ENCODE peak calls at places on chromosome 6, in six cellular contexts. U, I, B, V, W and O are unnamed samples.
A peak's percentile ranks its signal among the peaks of the same experiment; 100 is the strongest.

GRCh38 chr6:111031151-111031550 is 49.3 kb downstream of the RPF2 start:
- DNase-seq in U (no peak), I (no peak), B (no peak), V (no peak), W (no peak), O (no peak)

GRCh38 chr6:83292900-83293843 is 100.0 kb downstream of the RWDD2A start:
- DNase-seq in U (no peak), I (no peak), B (no peak), V (no peak), W (no peak), O (no peak)

GRCh38 chr6:170212051-170212756 is 78.7 kb downstream of the DLL1 start:
- DNase-seq in U (no peak), I (no peak), B (no peak), V (peak; percentile 32), W (no peak), O (no peak)

GRCh38 chr6:34231566-34232336 is 4.9 kb upstream of the HMGA1 start:
- DNase-seq in U (no peak), I (no peak), B (no peak), V (no peak), W (peak; percentile 59), O (no peak)

GRCh38 chr6:72966628-72967280 is 258.5 kb downstream of the KHDC1L start:
- DNase-seq in U (peak; percentile 27), I (no peak), B (no peak), V (no peak), W (no peak), O (no peak)

GRCh38 chr6:72032056-72032455 is 145.7 kb downstream of the RIMS1 start:
- DNase-seq in U (no peak), I (no peak), B (peak; percentile 32), V (no peak), W (no peak), O (no peak)

GRCh38 chr6:134819858-134820495 is 129.9 kb downstream of the ALDH8A1 start:
- DNase-seq in U (no peak), I (no peak), B (no peak), V (no peak), W (no peak), O (no peak)

GRCh38 chr6:14477559-14477958 is 360.0 kb downstream of the CD83 start:
- DNase-seq in U (no peak), I (no peak), B (no peak), V (no peak), W (no peak), O (no peak)

GRCh38 chr6:105192707-105193465 is 13.1 kb upstream of the POPDC3 start:
- DNase-seq in U (peak; percentile 78), I (no peak), B (peak; percentile 76), V (no peak), W (no peak), O (no peak)

GRCh38 chr6:17831135-17831534 is 124.4 kb upstream of the NUP153 start:
- DNase-seq in U (peak; percentile 83), I (no peak), B (peak; percentile 69), V (no peak), W (no peak), O (no peak)

GRCh38 chr6:7154341-7155139 is 46.8 kb downstream of the RREB1 start:
- DNase-seq in U (no peak), I (no peak), B (no peak), V (no peak), W (no peak), O (no peak)

GRCh38 chr6:120938876-120939231 is 395.4 kb downstream of the TBC1D32 start:
- DNase-seq in U (no peak), I (no peak), B (no peak), V (no peak), W (no peak), O (no peak)

GRCh38 chr6:116251568-116252384 is 2.1 kb downstream of the TSPYL4 start:
- DNase-seq in U (peak; percentile 80), I (peak; percentile 73), B (peak; percentile 64), V (peak; percentile 39), W (no peak), O (no peak)

GRCh38 chr6:108714012-108714773 is 134.0 kb upstream of the ARMC2 start:
- DNase-seq in U (peak; percentile 51), I (no peak), B (peak; percentile 34), V (no peak), W (no peak), O (no peak)

GRCh38 chr6:109118955-109119354 is 23.6 kb downstream of the CEP57L1 start:
- DNase-seq in U (no peak), I (no peak), B (no peak), V (no peak), W (no peak), O (no peak)

GRCh38 chr6:114096553-114097172 is 125.7 kb upstream of the HDAC2 start:
- DNase-seq in U (peak; percentile 28), I (peak; percentile 35), B (peak; percentile 29), V (no peak), W (no peak), O (peak; percentile 3)

GRCh38 chr6:151229401-151230276 is 10.1 kb upstream of the AKAP12 start:
- DNase-seq in U (no peak), I (peak; percentile 63), B (no peak), V (no peak), W (peak; percentile 52), O (no peak)

GRCh38 chr6:6556738-6557503 is 31.6 kb upstream of the LY86 start:
- DNase-seq in U (peak; percentile 5), I (peak; percentile 81), B (peak; percentile 48), V (peak; percentile 79), W (peak; percentile 51), O (peak; percentile 37)

GRCh38 chr6:43990275-43990626 is 137.0 kb downstream of the MRPL14 start:
- DNase-seq in U (peak; percentile 57), I (no peak), B (no peak), V (no peak), W (no peak), O (no peak)

GRCh38 chr6:16179970-16180431 is 51.1 kb downstream of the MYLIP start:
- DNase-seq in U (no peak), I (no peak), B (no peak), V (no peak), W (no peak), O (no peak)

GRCh38 chr6:36666726-36667591 is 11.6 kb upstream of the CDKN1A start:
- DNase-seq in U (peak; percentile 96), I (peak; percentile 67), B (peak; percentile 95), V (peak; percentile 82), W (peak; percentile 75), O (peak; percentile 54)

GRCh38 chr6:120871416-120872261 is 462.6 kb downstream of the TBC1D32 start:
- DNase-seq in U (no peak), I (no peak), B (no peak), V (peak; percentile 46), W (no peak), O (no peak)

GRCh38 chr6:108942556-108943492 is 94.6 kb downstream of the ARMC2 start:
- DNase-seq in U (no peak), I (peak; percentile 42), B (no peak), V (no peak), W (no peak), O (no peak)

GRCh38 chr6:27503436-27504030 is 30.6 kb upstream of the ZNF184 start:
- DNase-seq in U (peak; percentile 78), I (peak; percentile 83), B (peak; percentile 83), V (peak; percentile 76), W (peak; percentile 26), O (peak; percentile 80)

GRCh38 chr6:169960531-169960890 is 209.1 kb downstream of the ERMARD start:
- DNase-seq in U (no peak), I (no peak), B (no peak), V (no peak), W (no peak), O (no peak)

GRCh38 chr6:125699591-125699990 is 49.8 kb upstream of the HEY2 start:
- DNase-seq in U (no peak), I (no peak), B (no peak), V (no peak), W (no peak), O (no peak)
- H3K23ac ChIP-seq in U (no peak overlapping the region), I (no peak overlapping the region), B (no peak overlapping the region), V (no peak overlapping the region), W (no peak overlapping the region), O (no peak overlapping the region)

GRCh38 chr6:26223677-26224546 is 136.7 kb downstream of the HFE start:
- DNase-seq in U (peak; percentile 97), I (peak; percentile 96), B (peak; percentile 98), V (peak; percentile 55), W (peak; percentile 75), O (peak; percentile 74)
- H3K23ac ChIP-seq in U (peak overlapping the region; percentile 61), I (no peak overlapping the region), B (no peak overlapping the region), V (no peak overlapping the region), W (no peak overlapping the region), O (no peak overlapping the region)

GRCh38 chr6:79913369-79913768 is 34.0 kb downstream of the ELOVL4 start:
- DNase-seq in U (no peak), I (peak; percentile 5), B (no peak), V (no peak), W (no peak), O (no peak)
- H3K23ac ChIP-seq in U (no peak overlapping the region), I (no peak overlapping the region), B (no peak overlapping the region), V (no peak overlapping the region), W (no peak overlapping the region), O (no peak overlapping the region)

DNA sequence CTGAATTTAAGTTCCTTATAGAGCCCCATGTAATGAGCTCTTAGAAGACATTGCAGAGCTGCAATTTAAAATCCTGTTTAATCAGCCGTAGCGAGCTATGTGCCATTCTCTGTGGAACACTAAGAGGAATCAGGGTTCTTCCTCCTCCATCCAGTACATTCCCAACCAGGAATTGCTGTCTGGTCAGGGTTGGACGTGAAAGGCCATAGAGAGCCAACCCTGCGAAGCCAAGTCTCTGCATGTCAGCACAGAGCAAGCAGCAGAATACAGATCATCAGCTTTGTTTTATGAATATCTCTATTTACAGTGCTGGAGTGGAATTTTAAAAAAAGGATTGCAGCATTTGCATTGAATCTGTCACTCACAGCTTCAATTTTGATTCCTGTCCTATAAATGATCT is 366.0 kb downstream of the LAMA2 start:
- DNase-seq in U (no peak), I (no peak), B (no peak), V (no peak), W (no peak), O (no peak)
- H3K23ac ChIP-seq in U (no peak overlapping the region), I (no peak overlapping the region), B (no peak overlapping the region), V (no peak overlapping the region), W (no peak overlapping the region), O (no peak overlapping the region)

GRCh38 chr6:141484726-141485125 is 648.0 kb upstream of the GJE1 start:
- DNase-seq in U (peak; percentile 47), I (no peak), B (peak; percentile 19), V (no peak), W (no peak), O (no peak)

GRCh38 chr6:141490982-141491381 is 641.7 kb upstream of the GJE1 start:
- DNase-seq in U (no peak), I (no peak), B (no peak), V (no peak), W (no peak), O (no peak)

GRCh38 chr6:141491684-141492083 is 641.0 kb upstream of the GJE1 start:
- DNase-seq in U (no peak), I (no peak), B (no peak), V (no peak), W (no peak), O (no peak)

GRCh38 chr6:141486942-141487341 is 645.8 kb upstream of the GJE1 start:
- DNase-seq in U (no peak), I (no peak), B (no peak), V (no peak), W (no peak), O (no peak)

GRCh38 chr6:141488466-141488865 is 644.3 kb upstream of the GJE1 start:
- DNase-seq in U (peak; percentile 46), I (no peak), B (peak; percentile 48), V (no peak), W (no peak), O (no peak)
- H3K23ac ChIP-seq in U (peak overlapping the region; percentile 42), I (no peak overlapping the region), B (no peak overlapping the region), V (no peak overlapping the region), W (no peak overlapping the region), O (no peak overlapping the region)

GRCh38 chr6:85275338-85275985 is 174.4 kb upstream of the NT5E start:
- DNase-seq in U (no peak), I (no peak), B (no peak), V (no peak), W (no peak), O (no peak)
- H3K23ac ChIP-seq in U (no peak overlapping the region), I (no peak overlapping the region), B (no peak overlapping the region), V (no peak overlapping the region), W (no peak overlapping the region), O (no peak overlapping the region)